ENCODE peak calls at places on chromosomes 13 and 19, in seven cellular contexts. Q is iPS-NIHi11; N is bronchial epithelial cell; L is stimulated activated CD8-positive, alpha-beta memory T cell treated with anti-CD3 and anti-CD28 coated beads, Interleukin-15, amount 100 ng/mL, for 24 hours; H is activated naive CD4-positive, alpha-beta T cell treated with Interleukin-2 at 50 U/mL for 16 hours; I is skeletal muscle cell; B is right atrium auricular region. D is an unnamed sample.

GRCh38 chr13:35791191-35791902 is 314.9 kb upstream of the MAB21L1 start:
- DNase-seq in B (no peak), I (no peak), H (no peak), Q (no peak), N (peak; percentile 73), L (no peak), D (no peak)

GRCh38 chr13:49499889-49500660 is 4.3 kb downstream of the PHF11 start:
- DNase-seq in L (no peak), N (peak; percentile 30), B (no peak), Q (no peak), I (peak; percentile 36), H (peak; percentile 17), D (no peak)

GRCh38 chr13:78786399-78786879 is 127.5 kb upstream of the OBI1 start:
- DNase-seq in I (no peak), B (no peak), Q (no peak), L (no peak), N (no peak), H (no peak), D (peak; percentile 3)

GRCh38 chr13:101289764-101290163 is 126.5 kb downstream of the NALCN start:
- DNase-seq in L (no peak), B (no peak), Q (peak; percentile 65), N (peak; percentile 44), I (no peak), H (no peak), D (peak; percentile 67)

GRCh38 chr13:46374710-46375109 is 12.3 kb downstream of the RUBCNL start:
- DNase-seq in L (no peak), I (no peak), Q (no peak), B (no peak), H (no peak), N (no peak), D (no peak)

GRCh38 chr19:52962394-52963228 is at the start of gene ZNF816:
- DNase-seq in L (peak; percentile 98), H (peak; percentile 100), Q (peak; percentile 98), B (peak; percentile 97), I (peak; percentile 78), N (peak; percentile 79), D (peak; percentile 95)

GRCh38 chr19:3397266-3398022 is 31.1 kb downstream of the NFIC start:
- DNase-seq in I (no peak), B (no peak), Q (peak; percentile 78), L (no peak), H (no peak), N (no peak), D (no peak)

GRCh38 chr19:7919681-7920519 is at the start of gene SNAPC2:
- DNase-seq in B (peak; percentile 96), L (peak; percentile 90), Q (peak; percentile 85), I (peak; percentile 76), H (peak; percentile 97), N (peak; percentile 75), D (peak; percentile 90)

GRCh38 chr13:99350191-99350590 is 43.0 kb upstream of the GPR183 start:
- DNase-seq in I (no peak), H (no peak), N (no peak), L (no peak), Q (no peak), B (no peak), D (no peak)

GRCh38 chr13:45040626-45041025 is 51.3 kb downstream of the GPALPP1 start:
- DNase-seq in B (no peak), I (no peak), Q (no peak), N (peak; percentile 21), L (no peak), H (no peak), D (no peak)

GRCh38 chr13:99258210-99258860 is at the start of gene GPR18:
- DNase-seq in I (no peak), L (no peak), Q (no peak), B (no peak), N (no peak), H (peak; percentile 40), D (no peak)

GRCh38 chr13:96248103-96248502 is 158.2 kb downstream of the HS6ST3 start:
- DNase-seq in I (no peak), L (no peak), H (no peak), B (no peak), N (no peak), Q (no peak), D (no peak)

GRCh38 chr19:20925481-20925880 is 2.4 kb downstream of the ZNF85 start:
- DNase-seq in H (no peak), B (no peak), I (no peak), L (no peak), Q (no peak), N (no peak), D (no peak)